ENCODE peak calls at places on chromosomes 5 and 9, in four cellular contexts. One of them, this sample, is unnamed.

GRCh38 chr5:72883850-72884249 is 67.4 kb downstream of the TNPO1 start:
- DNase-seq in HFFc6: no peak
- DNase-seq in frontal cortex: no peak
- DNase-seq in lung: no peak
- DNase-seq in this sample: no peak

GRCh38 chr5:98454904-98455303 is 318.6 kb upstream of the RGMB start:
- DNase-seq in lung: no peak
- DNase-seq in frontal cortex: no peak
- DNase-seq in HFFc6: peak; percentile 96
- DNase-seq in this sample: no peak

GRCh38 chr9:134068742-134069535 is 1.1 kb upstream of the BRD3 start:
- DNase-seq in frontal cortex: no peak
- DNase-seq in lung: peak; percentile 26
- DNase-seq in HFFc6: no peak
- DNase-seq in this sample: no peak

GRCh38 chr9:112705773-112706427 is 12.0 kb downstream of the INIP start:
- DNase-seq in HFFc6: peak; percentile 9
- DNase-seq in lung: no peak
- DNase-seq in frontal cortex: no peak
- DNase-seq in this sample: peak; percentile 51

GRCh38 chr9:18368206-18368605 is 105.7 kb upstream of the ADAMTSL1 start:
- DNase-seq in frontal cortex: no peak
- DNase-seq in lung: no peak
- DNase-seq in HFFc6: peak; percentile 26
- DNase-seq in this sample: no peak

GRCh38 chr9:111237447-111237846 is 92.6 kb downstream of the OR2K2 start:
- DNase-seq in HFFc6: no peak
- DNase-seq in frontal cortex: no peak
- DNase-seq in lung: no peak
- DNase-seq in this sample: no peak

GRCh38 chr5:67192719-67193464 is 3.7 kb downstream of the CD180 start:
- DNase-seq in HFFc6: no peak
- DNase-seq in lung: no peak
- DNase-seq in frontal cortex: no peak
- DNase-seq in this sample: no peak

GRCh38 chr5:72555871-72556270 is 48.7 kb upstream of the ZNF366 start:
- DNase-seq in HFFc6: no peak
- DNase-seq in frontal cortex: no peak
- DNase-seq in lung: no peak
- DNase-seq in this sample: no peak

GRCh38 chr5:664994-665360 is 28.2 kb downstream of the TPPP start:
- DNase-seq in frontal cortex: no peak
- DNase-seq in lung: no peak
- DNase-seq in HFFc6: no peak
- DNase-seq in this sample: no peak

GRCh38 chr5:58944221-58944620 is 361.3 kb downstream of the RAB3C start:
- DNase-seq in frontal cortex: no peak
- DNase-seq in HFFc6: no peak
- DNase-seq in lung: no peak
- DNase-seq in this sample: no peak